ENCODE peak calls at places on chromosomes 6 and 20, in nine cellular contexts. I is body of pancreas, F is left lung, B is stomach, N is psoas muscle, W is ovary, O is adrenal gland, H is astrocyte, K is heart right ventricle. Y is an unnamed sample.
A peak's percentile ranks its signal among the peaks of the same experiment; 100 is the strongest.

GRCh38 chr6:15524736-15525401 is 138.0 kb downstream of the DTNBP1 start:
- DNase-seq in I (no peak), F (no peak), B (no peak), N (no peak), W (no peak), O (peak; percentile 14), H (no peak), K (no peak), Y (no peak)

GRCh38 chr20:22684072-22684762 is 99.8 kb upstream of the FOXA2 start:
- DNase-seq in I (peak; percentile 82), F (no peak), B (peak; percentile 78), N (peak; percentile 69), W (peak; percentile 28), O (peak; percentile 62), H (peak; percentile 18), K (peak; percentile 48), Y (peak; percentile 48)

GRCh38 chr6:143279385-143279784 is 171.1 kb downstream of the ADAT2 start:
- DNase-seq in I (peak; percentile 45), F (no peak), B (no peak), N (no peak), W (no peak), O (no peak), H (no peak), K (no peak), Y (no peak)

GRCh38 chr6:100171533-100172321 is 177.7 kb upstream of the MCHR2 start:
- DNase-seq in I (no peak), F (no peak), B (no peak), N (no peak), W (no peak), O (no peak), H (peak; percentile 92), K (no peak), Y (no peak)

GRCh38 chr6:42367353-42368011 is 84.2 kb downstream of the TRERF1 start:
- DNase-seq in I (no peak), F (no peak), B (no peak), N (no peak), W (no peak), O (no peak), H (no peak), K (no peak), Y (no peak)

GRCh38 chr6:32852844-32853540 is 512 bp downstream of the TAP1 start:
- DNase-seq in I (peak; percentile 67), F (peak; percentile 87), B (peak; percentile 47), N (peak; percentile 68), W (peak; percentile 52), O (peak; percentile 55), H (peak; percentile 26), K (no peak), Y (peak; percentile 42)

GRCh38 chr20:45867811-45868176 is 10.4 kb downstream of the ZSWIM3 start:
- DNase-seq in I (no peak), F (no peak), B (no peak), N (no peak), W (no peak), O (no peak), H (peak; percentile 85), K (no peak), Y (no peak)

GRCh38 chr6:38024908-38025307 is 205.4 kb downstream of the ZFAND3 start:
- DNase-seq in I (no peak), F (no peak), B (no peak), N (no peak), W (no peak), O (no peak), H (no peak), K (no peak), Y (no peak)

GRCh38 chr6:169397684-169398083 is 144.0 kb upstream of the THBS2 start:
- DNase-seq in I (no peak), F (no peak), B (no peak), N (no peak), W (no peak), O (no peak), H (no peak), K (no peak), Y (no peak)

GRCh38 chr20:48736231-48736630 is 91.6 kb downstream of the PREX1 start:
- DNase-seq in I (no peak), F (no peak), B (no peak), N (no peak), W (no peak), O (no peak), H (peak; percentile 12), K (no peak), Y (no peak)

GRCh38 chr6:33958208-33958862 is 154.5 kb upstream of the MLN start:
- DNase-seq in I (peak; percentile 17), F (no peak), B (no peak), N (no peak), W (no peak), O (no peak), H (no peak), K (no peak), Y (no peak)

GRCh38 chr6:151842816-151843215 is 35.3 kb downstream of the ESR1 start:
- DNase-seq in I (no peak), F (no peak), B (no peak), N (no peak), W (no peak), O (no peak), H (no peak), K (no peak), Y (no peak)

GRCh38 chr20:37423545-37423944 is 77.6 kb downstream of the SRC start:
- DNase-seq in I (no peak), F (no peak), B (no peak), N (no peak), W (no peak), O (no peak), H (no peak), K (no peak), Y (no peak)

GRCh38 chr6:79301290-79301689 is 66.8 kb upstream of the HMGN3 start:
- DNase-seq in I (no peak), F (no peak), B (no peak), N (no peak), W (no peak), O (no peak), H (peak; percentile 27), K (no peak), Y (no peak)

GRCh38 chr20:37295001-37295400 is 5.5 kb downstream of the MANBAL start:
- DNase-seq in I (no peak), F (no peak), B (no peak), N (no peak), W (no peak), O (peak; percentile 50), H (peak; percentile 98), K (no peak), Y (no peak)

GRCh38 chr20:36506253-36506652 is 35.1 kb upstream of the MYL9 start:
- DNase-seq in I (no peak), F (no peak), B (no peak), N (no peak), W (no peak), O (no peak), H (no peak), K (no peak), Y (no peak)

GRCh38 chr6:125245523-125246264 is 56.1 kb downstream of the HDDC2 start:
- DNase-seq in I (no peak), F (no peak), B (no peak), N (no peak), W (no peak), O (no peak), H (no peak), K (no peak), Y (no peak)

DNA sequence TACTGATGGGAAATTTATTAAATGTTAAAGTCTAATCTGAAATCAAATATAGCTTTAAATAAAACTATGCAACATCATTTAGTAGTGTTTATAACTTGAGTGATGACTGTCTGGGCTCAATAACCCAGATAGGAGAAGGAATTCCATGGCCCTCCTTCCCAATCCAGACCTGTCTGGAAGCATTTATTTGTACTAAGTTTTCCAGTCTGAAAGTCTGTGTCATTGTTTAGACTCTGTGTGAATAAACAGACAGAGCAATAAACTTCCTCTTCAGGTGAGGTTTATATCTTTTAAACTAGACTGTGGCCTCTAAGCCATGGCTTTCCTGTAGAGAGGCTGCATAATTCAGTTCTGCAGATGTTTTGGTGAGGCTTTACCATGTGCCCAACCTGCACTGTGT is 176.4 kb downstream of the SOX4 start:
- DNase-seq in I (no peak), F (no peak), B (no peak), N (no peak), W (no peak), O (no peak), H (peak; percentile 56), K (no peak), Y (no peak)
- H3K4me1 ChIP-seq in I (no peaks in the 10 kb centered on the region), F (peaks cover 21% of the 10 kb centered on the region), B (peaks cover 5% of the 10 kb centered on the region), N (peaks cover 3% of the 10 kb centered on the region), W (peaks cover 5% of the 10 kb centered on the region), O (peaks cover 3% of the 10 kb centered on the region), H (peaks cover 38% of the 10 kb centered on the region), K (peaks cover 14% of the 10 kb centered on the region), Y (peaks cover 40% of the 10 kb centered on the region)

GRCh38 chr6:1608222-1608975 is 1.3 kb upstream of the FOXC1 start:
- DNase-seq in I (no peak), F (no peak), B (no peak), N (peak; percentile 53), W (no peak), O (no peak), H (no peak), K (no peak), Y (no peak)
- H3K4me1 ChIP-seq in I (peaks cover 70% of the 10 kb centered on the region), F (peaks cover 67% of the 10 kb centered on the region), B (peaks cover 63% of the 10 kb centered on the region), N (peaks cover 19% of the 10 kb centered on the region), W (peaks cover 10% of the 10 kb centered on the region), O (peaks cover 23% of the 10 kb centered on the region), H (peaks cover 22% of the 10 kb centered on the region), K (peaks cover 22% of the 10 kb centered on the region), Y (peaks cover 73% of the 10 kb centered on the region)

GRCh38 chr6:3965071-3965718 is 113.7 kb downstream of the FAM217A start:
- DNase-seq in I (no peak), F (no peak), B (no peak), N (no peak), W (no peak), O (no peak), H (peak; percentile 31), K (no peak), Y (no peak)
- H3K4me1 ChIP-seq in I (no peaks in the 10 kb centered on the region), F (no peaks in the 10 kb centered on the region), B (no peaks in the 10 kb centered on the region), N (no peaks in the 10 kb centered on the region), W (no peaks in the 10 kb centered on the region), O (no peaks in the 10 kb centered on the region), H (peaks cover 41% of the 10 kb centered on the region), K (no peaks in the 10 kb centered on the region), Y (peaks cover 14% of the 10 kb centered on the region)

GRCh38 chr6:35724471-35724870 is 12.4 kb upstream of the ARMC12 start:
- DNase-seq in I (peak; percentile 14), F (no peak), B (no peak), N (no peak), W (no peak), O (no peak), H (no peak), K (no peak), Y (no peak)
- H3K4me1 ChIP-seq in I (peaks cover 81% of the 10 kb centered on the region), F (peaks cover 97% of the 10 kb centered on the region), B (peaks cover 80% of the 10 kb centered on the region), N (peaks cover 69% of the 10 kb centered on the region), W (peaks cover 40% of the 10 kb centered on the region), O (peaks cover 92% of the 10 kb centered on the region), H (peaks cover 39% of the 10 kb centered on the region), K (peaks cover 74% of the 10 kb centered on the region), Y (peaks cover 95% of the 10 kb centered on the region)

GRCh38 chr20:50032955-50033666 is 50.3 kb downstream of the SNAI1 start:
- DNase-seq in I (no peak), F (no peak), B (no peak), N (no peak), W (no peak), O (no peak), H (no peak), K (no peak), Y (no peak)
- H3K4me1 ChIP-seq in I (no peaks in the 10 kb centered on the region), F (peaks cover 50% of the 10 kb centered on the region), B (peaks cover 5% of the 10 kb centered on the region), N (peaks cover 12% of the 10 kb centered on the region), W (peaks cover 3% of the 10 kb centered on the region), O (peaks cover 42% of the 10 kb centered on the region), H (peaks cover 39% of the 10 kb centered on the region), K (peaks cover 25% of the 10 kb centered on the region), Y (peaks cover 22% of the 10 kb centered on the region)